ENCODE peak calls at places on chromosomes 4 and X, in seven cellular contexts. One of them, this sample, is unnamed. For H3K9me3, the result is how much of the 10 kb centered on the place peaks cover.

GRCh38 chr4:5266991-5267390 is 215.7 kb downstream of the STK32B start:
- DNase-seq in H9: no peak
- DNase-seq in aorta: no peak
- DNase-seq in right cardiac atrium: no peak
- DNase-seq in CD4-positive, alpha-beta T cell: no peak
- DNase-seq in kidney: no peak
- DNase-seq in esophagus muscularis mucosa: no peak
- DNase-seq in this sample: no peak

GRCh38 chrX:39199429-39199828 is 398.2 kb downstream of the MID1IP1 start:
- DNase-seq in kidney: no peak
- DNase-seq in H9: no peak
- DNase-seq in CD4-positive, alpha-beta T cell: no peak
- DNase-seq in right cardiac atrium: no peak
- DNase-seq in esophagus muscularis mucosa: no peak
- DNase-seq in aorta: no peak
- DNase-seq in this sample: no peak

GRCh38 chr4:74549936-74550335 is 105.0 kb downstream of the AREG start:
- DNase-seq in aorta: no peak
- DNase-seq in H9: no peak
- DNase-seq in esophagus muscularis mucosa: no peak
- DNase-seq in CD4-positive, alpha-beta T cell: no peak
- DNase-seq in right cardiac atrium: no peak
- DNase-seq in kidney: no peak
- DNase-seq in this sample: no peak

GRCh38 chrX:145751943-145752342 is 65.7 kb upstream of the SLITRK2 start:
- DNase-seq in kidney: no peak
- DNase-seq in H9: no peak
- DNase-seq in aorta: no peak
- DNase-seq in esophagus muscularis mucosa: no peak
- DNase-seq in right cardiac atrium: no peak
- DNase-seq in CD4-positive, alpha-beta T cell: no peak
- DNase-seq in this sample: no peak

GRCh38 chrX:7109838-7110793 is 37.4 kb upstream of the STS start:
- DNase-seq in aorta: no peak
- DNase-seq in right cardiac atrium: no peak
- DNase-seq in H9: no peak
- DNase-seq in kidney: no peak
- DNase-seq in CD4-positive, alpha-beta T cell: no peak
- DNase-seq in esophagus muscularis mucosa: no peak
- DNase-seq in this sample: no peak

GRCh38 chrX:103918050-103918449 is 44.4 kb upstream of the TMSB15B start:
- DNase-seq in right cardiac atrium: peak
- DNase-seq in esophagus muscularis mucosa: peak
- DNase-seq in kidney: no peak
- DNase-seq in CD4-positive, alpha-beta T cell: peak
- DNase-seq in H9: peak
- DNase-seq in aorta: peak
- DNase-seq in this sample: no peak

GRCh38 chr4:52408471-52408870 is 250.6 kb downstream of the USP46 start:
- DNase-seq in CD4-positive, alpha-beta T cell: no peak
- DNase-seq in aorta: no peak
- DNase-seq in esophagus muscularis mucosa: no peak
- DNase-seq in H9: no peak
- DNase-seq in right cardiac atrium: no peak
- DNase-seq in kidney: no peak
- DNase-seq in this sample: no peak

GRCh38 chrX:13826770-13827169 is 9.9 kb upstream of the GPM6B start:
- DNase-seq in H9: no peak
- DNase-seq in right cardiac atrium: no peak
- DNase-seq in esophagus muscularis mucosa: no peak
- DNase-seq in CD4-positive, alpha-beta T cell: no peak
- DNase-seq in aorta: no peak
- DNase-seq in kidney: no peak
- DNase-seq in this sample: no peak

GRCh38 chrX:153970398-153971123 is 1.1 kb downstream of the HCFC1 start:
- DNase-seq in kidney: peak
- DNase-seq in CD4-positive, alpha-beta T cell: no peak
- DNase-seq in right cardiac atrium: no peak
- DNase-seq in H9: peak
- DNase-seq in aorta: peak
- DNase-seq in esophagus muscularis mucosa: no peak
- DNase-seq in this sample: no peak

GRCh38 chr4:105471566-105472176 is 2.2 kb downstream of the PPA2 start:
- DNase-seq in kidney: no peak
- DNase-seq in aorta: peak
- DNase-seq in right cardiac atrium: peak
- DNase-seq in CD4-positive, alpha-beta T cell: peak
- DNase-seq in esophagus muscularis mucosa: peak
- DNase-seq in H9: peak
- DNase-seq in this sample: peak

GRCh38 chr4:118352843-118353373 is at the start of gene PRSS12:
- DNase-seq in H9: peak
- DNase-seq in aorta: peak
- DNase-seq in kidney: peak
- DNase-seq in right cardiac atrium: peak
- DNase-seq in CD4-positive, alpha-beta T cell: peak
- DNase-seq in esophagus muscularis mucosa: no peak
- DNase-seq in this sample: peak

GRCh38 chr4:6416518-6417286 is 55.7 kb downstream of the PPP2R2C start:
- DNase-seq in CD4-positive, alpha-beta T cell: no peak
- DNase-seq in kidney: peak
- DNase-seq in esophagus muscularis mucosa: no peak
- DNase-seq in H9: no peak
- DNase-seq in right cardiac atrium: no peak
- DNase-seq in aorta: no peak
- DNase-seq in this sample: no peak

GRCh38 chr4:173171098-173171497 is 2.5 kb downstream of the GALNT7 start:
- DNase-seq in esophagus muscularis mucosa: no peak
- DNase-seq in H9: no peak
- DNase-seq in aorta: no peak
- DNase-seq in kidney: no peak
- DNase-seq in right cardiac atrium: no peak
- DNase-seq in CD4-positive, alpha-beta T cell: no peak
- DNase-seq in this sample: no peak

GRCh38 chr4:169337510-169337909 is 66.8 kb upstream of the SH3RF1 start:
- DNase-seq in aorta: no peak
- DNase-seq in right cardiac atrium: no peak
- DNase-seq in CD4-positive, alpha-beta T cell: no peak
- DNase-seq in H9: no peak
- DNase-seq in kidney: no peak
- DNase-seq in esophagus muscularis mucosa: no peak
- DNase-seq in this sample: no peak

GRCh38 chr4:60500860-60501259 is 699.3 kb upstream of the ADGRL3 start:
- DNase-seq in aorta: no peak
- DNase-seq in H9: no peak
- DNase-seq in CD4-positive, alpha-beta T cell: no peak
- DNase-seq in kidney: no peak
- DNase-seq in right cardiac atrium: no peak
- DNase-seq in esophagus muscularis mucosa: no peak
- DNase-seq in this sample: no peak

GRCh38 chrX:153443476-153444332 is 2.2 kb downstream of the TREX2 start:
- DNase-seq in kidney: no peak
- DNase-seq in esophagus muscularis mucosa: no peak
- DNase-seq in H9: no peak
- DNase-seq in aorta: no peak
- DNase-seq in CD4-positive, alpha-beta T cell: no peak
- DNase-seq in right cardiac atrium: no peak
- DNase-seq in this sample: no peak

GRCh38 chr4:181952478-181952877 is 290.7 kb upstream of the TENM3 start:
- DNase-seq in right cardiac atrium: no peak
- DNase-seq in aorta: no peak
- DNase-seq in CD4-positive, alpha-beta T cell: no peak
- DNase-seq in esophagus muscularis mucosa: no peak
- DNase-seq in H9: no peak
- DNase-seq in kidney: no peak
- DNase-seq in this sample: no peak

GRCh38 chr4:169799260-169799659 is 41.5 kb upstream of the HPF1 start:
- DNase-seq in CD4-positive, alpha-beta T cell: no peak
- DNase-seq in H9: no peak
- DNase-seq in right cardiac atrium: no peak
- DNase-seq in kidney: no peak
- DNase-seq in aorta: no peak
- DNase-seq in esophagus muscularis mucosa: no peak
- DNase-seq in this sample: no peak

GRCh38 chrX:47215291-47215900 is 3.1 kb upstream of the CDK16 start:
- DNase-seq in right cardiac atrium: no peak
- DNase-seq in H9: no peak
- DNase-seq in aorta: no peak
- DNase-seq in kidney: peak
- DNase-seq in CD4-positive, alpha-beta T cell: no peak
- DNase-seq in esophagus muscularis mucosa: no peak
- DNase-seq in this sample: no peak

GRCh38 chrX:66053414-66053813 is 13.5 kb upstream of the VSIG4 start:
- DNase-seq in aorta: no peak
- DNase-seq in right cardiac atrium: no peak
- DNase-seq in H9: no peak
- DNase-seq in kidney: no peak
- DNase-seq in CD4-positive, alpha-beta T cell: no peak
- DNase-seq in esophagus muscularis mucosa: no peak
- DNase-seq in this sample: no peak

GRCh38 chr4:42638276-42638675 is 18.6 kb downstream of the ATP8A1 start:
- DNase-seq in kidney: no peak
- DNase-seq in H9: no peak
- DNase-seq in esophagus muscularis mucosa: no peak
- DNase-seq in aorta: no peak
- DNase-seq in CD4-positive, alpha-beta T cell: no peak
- DNase-seq in right cardiac atrium: no peak
- DNase-seq in this sample: no peak

DNA sequence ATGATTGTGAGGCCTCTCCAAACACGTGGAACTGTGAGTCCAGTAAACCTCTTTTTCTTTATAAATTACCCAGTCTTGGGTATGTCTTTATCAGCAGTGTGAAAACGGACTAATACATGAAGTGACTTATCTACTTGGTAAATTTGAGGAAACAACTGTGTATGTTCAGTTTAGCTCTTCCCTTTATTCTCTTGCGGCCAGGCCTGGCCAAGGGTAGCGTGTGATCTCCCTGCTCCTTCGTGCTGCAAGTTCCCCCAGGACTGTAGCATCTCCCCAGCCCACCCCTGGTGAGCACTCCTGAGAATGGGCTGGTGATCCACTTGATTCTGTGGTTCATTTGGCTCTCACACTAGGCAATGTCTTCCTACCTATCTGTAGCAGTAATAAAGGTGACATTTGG is 53.2 kb upstream of the CHRNA9 start:
- DNase-seq in right cardiac atrium: no peak
- DNase-seq in esophagus muscularis mucosa: no peak
- DNase-seq in CD4-positive, alpha-beta T cell: no peak
- DNase-seq in aorta: no peak
- DNase-seq in H9: no peak
- DNase-seq in kidney: no peak
- DNase-seq in this sample: no peak
- H3K27ac ChIP-seq in right cardiac atrium: no peak
- H3K27ac ChIP-seq in esophagus muscularis mucosa: no peak
- H3K27ac ChIP-seq in CD4-positive, alpha-beta T cell: no peak
- H3K27ac ChIP-seq in aorta: no peak
- H3K27ac ChIP-seq in H9: no peak
- H3K27ac ChIP-seq in kidney: no peak
- H3K27ac ChIP-seq in this sample: no peak

GRCh38 chrX:54933150-54933826 is 12.7 kb downstream of the TRO start:
- DNase-seq in right cardiac atrium: no peak
- DNase-seq in esophagus muscularis mucosa: no peak
- DNase-seq in kidney: no peak
- DNase-seq in aorta: no peak
- DNase-seq in H9: no peak
- DNase-seq in CD4-positive, alpha-beta T cell: no peak
- DNase-seq in this sample: no peak
- H3K9me3 ChIP-seq in right cardiac atrium: under half
- H3K9me3 ChIP-seq in esophagus muscularis mucosa: under half
- H3K9me3 ChIP-seq in kidney: under half
- H3K9me3 ChIP-seq in aorta: under half
- H3K9me3 ChIP-seq in H9: half or more
- H3K9me3 ChIP-seq in CD4-positive, alpha-beta T cell: under half
- H3K9me3 ChIP-seq in this sample: under half

GRCh38 chr4:154961263-154961662 is 180.2 kb downstream of the RBM46 start:
- DNase-seq in right cardiac atrium: no peak
- DNase-seq in aorta: no peak
- DNase-seq in kidney: no peak
- DNase-seq in CD4-positive, alpha-beta T cell: no peak
- DNase-seq in esophagus muscularis mucosa: no peak
- DNase-seq in H9: no peak
- DNase-seq in this sample: no peak
- H3K27ac ChIP-seq in right cardiac atrium: no peak
- H3K27ac ChIP-seq in aorta: no peak
- H3K27ac ChIP-seq in kidney: no peak
- H3K27ac ChIP-seq in CD4-positive, alpha-beta T cell: no peak
- H3K27ac ChIP-seq in esophagus muscularis mucosa: no peak
- H3K27ac ChIP-seq in H9: no peak
- H3K27ac ChIP-seq in this sample: no peak

GRCh38 chr4:176995-177394 is 52.7 kb downstream of the ZNF718 start:
- DNase-seq in right cardiac atrium: no peak
- DNase-seq in kidney: no peak
- DNase-seq in CD4-positive, alpha-beta T cell: no peak
- DNase-seq in esophagus muscularis mucosa: no peak
- DNase-seq in H9: no peak
- DNase-seq in aorta: no peak
- DNase-seq in this sample: no peak
- H3K9me3 ChIP-seq in right cardiac atrium: under half
- H3K9me3 ChIP-seq in kidney: half or more
- H3K9me3 ChIP-seq in CD4-positive, alpha-beta T cell: half or more
- H3K9me3 ChIP-seq in esophagus muscularis mucosa: under half
- H3K9me3 ChIP-seq in H9: under half
- H3K9me3 ChIP-seq in aorta: under half
- H3K9me3 ChIP-seq in this sample: under half

GRCh38 chr4:123362103-123362502 is 34.5 kb upstream of the SPRY1 start:
- DNase-seq in CD4-positive, alpha-beta T cell: no peak
- DNase-seq in aorta: no peak
- DNase-seq in right cardiac atrium: no peak
- DNase-seq in esophagus muscularis mucosa: no peak
- DNase-seq in H9: no peak
- DNase-seq in kidney: no peak
- DNase-seq in this sample: no peak
- H3K27ac ChIP-seq in CD4-positive, alpha-beta T cell: no peak
- H3K27ac ChIP-seq in aorta: no peak
- H3K27ac ChIP-seq in right cardiac atrium: no peak
- H3K27ac ChIP-seq in esophagus muscularis mucosa: peak
- H3K27ac ChIP-seq in H9: no peak
- H3K27ac ChIP-seq in kidney: no peak
- H3K27ac ChIP-seq in this sample: no peak

GRCh38 chr4:129063640-129064039 is 29.7 kb downstream of the SCLT1 start:
- DNase-seq in CD4-positive, alpha-beta T cell: no peak
- DNase-seq in aorta: no peak
- DNase-seq in esophagus muscularis mucosa: no peak
- DNase-seq in right cardiac atrium: no peak
- DNase-seq in kidney: no peak
- DNase-seq in H9: no peak
- DNase-seq in this sample: no peak
- H3K9me3 ChIP-seq in CD4-positive, alpha-beta T cell: under half
- H3K9me3 ChIP-seq in aorta: under half
- H3K9me3 ChIP-seq in esophagus muscularis mucosa: under half
- H3K9me3 ChIP-seq in right cardiac atrium: under half
- H3K9me3 ChIP-seq in kidney: under half
- H3K9me3 ChIP-seq in H9: under half
- H3K9me3 ChIP-seq in this sample: under half

GRCh38 chrX:2691543-2692220 is 587 bp downstream of the CD99 start:
- DNase-seq in kidney: peak
- DNase-seq in H9: no peak
- DNase-seq in right cardiac atrium: peak
- DNase-seq in esophagus muscularis mucosa: no peak
- DNase-seq in aorta: peak
- DNase-seq in CD4-positive, alpha-beta T cell: no peak
- DNase-seq in this sample: peak
- H3K27ac ChIP-seq in kidney: peak
- H3K27ac ChIP-seq in H9: no peak
- H3K27ac ChIP-seq in right cardiac atrium: peak
- H3K27ac ChIP-seq in esophagus muscularis mucosa: peak
- H3K27ac ChIP-seq in aorta: peak
- H3K27ac ChIP-seq in CD4-positive, alpha-beta T cell: peak
- H3K27ac ChIP-seq in this sample: peak

This sample was measured in right lobe of liver.